ENCODE peak calls at places on chromosome 9, in seven cellular contexts. W, J, E, I, Q, R and H are unnamed samples. For H3K9me3, the result is how much of the 10 kb centered on the place peaks cover.

GRCh38 chr9:18748106-18748719 is 274.3 kb downstream of the ADAMTSL1 start:
- DNase-seq in W (no peak), J (no peak), E (no peak), I (no peak), Q (no peak), R (peak), H (no peak)

GRCh38 chr9:35406183-35406959 is 83.5 kb upstream of the RUSC2 start:
- DNase-seq in W (no peak), J (peak), E (no peak), I (peak), Q (no peak), R (no peak), H (no peak)

GRCh38 chr9:94922098-94922607 is 195.7 kb downstream of the AOPEP start:
- DNase-seq in W (no peak), J (no peak), E (peak), I (no peak), Q (no peak), R (peak), H (no peak)

GRCh38 chr9:72749276-72749675 is 203.6 kb downstream of the ALDH1A1 start:
- DNase-seq in W (no peak), J (no peak), E (no peak), I (no peak), Q (no peak), R (no peak), H (no peak)

GRCh38 chr9:132644251-132644650 is 25.5 kb downstream of the DDX31 start:
- DNase-seq in W (peak), J (no peak), E (no peak), I (peak), Q (no peak), R (no peak), H (no peak)

GRCh38 chr9:132538071-132538470 is 44.3 kb upstream of the BARHL1 start:
- DNase-seq in W (no peak), J (no peak), E (no peak), I (no peak), Q (no peak), R (no peak), H (no peak)

GRCh38 chr9:14515564-14516198 is 177.6 kb downstream of the ZDHHC21 start:
- DNase-seq in W (no peak), J (no peak), E (no peak), I (no peak), Q (no peak), R (no peak), H (no peak)

GRCh38 chr9:73081979-73082657 is 69.5 kb upstream of the ANXA1 start:
- DNase-seq in W (peak), J (peak), E (peak), I (peak), Q (peak), R (peak), H (no peak)

GRCh38 chr9:132546148-132547051 is 36.0 kb upstream of the BARHL1 start:
- DNase-seq in W (peak), J (peak), E (peak), I (peak), Q (no peak), R (no peak), H (no peak)

GRCh38 chr9:130741831-130742449 is 48.4 kb downstream of the EXOSC2 start:
- DNase-seq in W (peak), J (no peak), E (no peak), I (peak), Q (no peak), R (peak), H (peak)

GRCh38 chr9:109383947-109384346 is 63.1 kb upstream of the EPB41L4B start:
- DNase-seq in W (no peak), J (no peak), E (no peak), I (no peak), Q (no peak), R (no peak), H (no peak)

GRCh38 chr9:137306546-137307254 is 4.6 kb upstream of the NRARP start:
- DNase-seq in W (no peak), J (no peak), E (no peak), I (no peak), Q (no peak), R (no peak), H (no peak)

GRCh38 chr9:129232839-129233568 is 54.9 kb upstream of the IER5L start:
- DNase-seq in W (no peak), J (no peak), E (no peak), I (no peak), Q (no peak), R (no peak), H (no peak)

GRCh38 chr9:90460220-90460619 is 182.4 kb downstream of the DIRAS2 start:
- DNase-seq in W (no peak), J (no peak), E (no peak), I (no peak), Q (no peak), R (no peak), H (no peak)

GRCh38 chr9:90961375-90961774 is 159.8 kb downstream of the SYK start:
- DNase-seq in W (no peak), J (no peak), E (no peak), I (no peak), Q (no peak), R (peak), H (no peak)

GRCh38 chr9:87063246-87063645 is 115.9 kb upstream of the GAS1 start:
- DNase-seq in W (no peak), J (no peak), E (no peak), I (no peak), Q (no peak), R (no peak), H (no peak)

GRCh38 chr9:124664143-124664542 is 107.0 kb downstream of the NR6A1 start:
- DNase-seq in W (no peak), J (no peak), E (no peak), I (no peak), Q (no peak), R (no peak), H (no peak)

GRCh38 chr9:136463578-136463977 is 19.3 kb downstream of the SEC16A start:
- DNase-seq in W (no peak), J (no peak), E (no peak), I (no peak), Q (no peak), R (no peak), H (no peak)

GRCh38 chr9:72454871-72455471 is 66.4 kb upstream of the TMC1 start:
- DNase-seq in W (no peak), J (peak), E (no peak), I (no peak), Q (no peak), R (no peak), H (no peak)

GRCh38 chr9:125760537-125760936 is 13.4 kb downstream of the PBX3 start:
- DNase-seq in W (no peak), J (no peak), E (no peak), I (no peak), Q (no peak), R (no peak), H (no peak)

GRCh38 chr9:125761685-125762084 is 14.5 kb downstream of the PBX3 start:
- DNase-seq in W (no peak), J (no peak), E (no peak), I (no peak), Q (no peak), R (no peak), H (no peak)

GRCh38 chr9:125764198-125764597 is 17.0 kb downstream of the PBX3 start:
- DNase-seq in W (no peak), J (no peak), E (no peak), I (no peak), Q (no peak), R (no peak), H (no peak)

GRCh38 chr9:125766468-125767221 is 19.5 kb downstream of the PBX3 start:
- DNase-seq in W (no peak), J (no peak), E (no peak), I (no peak), Q (no peak), R (no peak), H (no peak)

DNA sequence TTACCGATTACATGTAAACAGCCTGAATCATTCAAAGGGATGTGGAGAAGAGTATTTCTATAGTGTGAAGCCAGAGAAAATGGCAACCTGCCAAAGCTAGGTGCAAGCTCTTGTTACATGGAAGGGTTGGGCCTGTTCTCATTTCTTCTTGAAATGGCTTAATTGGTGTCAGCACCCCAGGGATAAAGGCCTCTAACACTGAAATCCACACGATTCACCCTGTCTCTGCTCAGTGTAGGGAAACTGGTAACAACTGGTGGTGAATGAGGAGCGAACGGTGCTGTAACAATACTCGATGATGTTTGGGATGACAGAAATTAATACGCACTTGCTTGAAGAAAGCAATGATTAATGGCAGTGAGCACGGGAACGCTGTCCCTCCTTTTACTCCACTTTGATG is 16.2 kb downstream of the PBX3 start:
- DNase-seq in W (no peak), J (no peak), E (peak), I (no peak), Q (no peak), R (peak), H (peak)
- H3K4me2 ChIP-seq in W (no peak), J (no peak), E (peak), I (no peak), Q (no peak), R (peak), H (peak)

DNA sequence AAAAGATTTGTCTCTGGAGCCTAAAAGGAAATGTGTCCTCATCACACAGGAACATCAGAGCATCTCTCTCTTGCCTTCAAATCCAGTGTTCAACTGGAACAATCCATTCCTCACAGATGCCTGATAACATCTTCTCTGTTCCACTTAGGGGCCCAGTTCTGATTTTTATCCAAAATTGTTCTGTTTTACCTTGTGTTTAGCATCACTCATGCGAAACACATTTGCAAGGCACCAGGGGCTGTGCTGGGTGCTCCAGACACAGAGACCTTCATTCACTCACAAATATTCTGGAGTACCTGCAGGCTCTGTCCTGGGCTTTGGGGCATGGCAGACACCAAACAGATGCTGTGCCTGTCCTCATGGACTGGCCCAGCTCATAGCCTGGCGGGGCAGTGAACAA is 13.8 kb downstream of the GABBR2 start:
- DNase-seq in W (no peak), J (no peak), E (no peak), I (no peak), Q (no peak), R (no peak), H (no peak)
- H3K9me3 ChIP-seq in W (under half), J (under half), E (under half), I (under half), Q (under half), R (under half), H (under half)

GRCh38 chr9:78438765-78439164 is 141.8 kb downstream of the PSAT1 start:
- DNase-seq in W (no peak), J (peak), E (no peak), I (no peak), Q (no peak), R (no peak), H (no peak)
- H3K4me2 ChIP-seq in W (peak), J (peak), E (no peak), I (no peak), Q (no peak), R (peak), H (no peak)

DNA sequence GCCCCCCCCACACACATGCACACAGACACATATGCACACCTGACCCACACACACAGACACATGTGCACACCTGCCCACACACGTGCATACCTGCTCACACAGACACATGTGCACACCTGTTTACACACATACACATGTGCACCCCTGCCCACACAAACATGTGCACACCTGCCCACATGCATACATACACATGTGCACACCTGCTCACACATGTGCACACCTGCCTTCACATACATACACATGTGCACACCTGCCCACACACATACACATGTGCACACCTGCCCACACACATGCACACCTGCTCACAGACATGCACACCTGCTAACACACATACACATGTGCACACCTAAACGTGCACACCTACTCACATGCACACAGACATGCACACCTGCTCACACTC is 147.0 kb upstream of the FOXD4L5 start:
- DNase-seq in W (no peak), J (no peak), E (no peak), I (no peak), Q (no peak), R (no peak), H (no peak)
- H3K9me3 ChIP-seq in W (under half), J (under half), E (under half), I (under half), Q (under half), R (under half), H (under half)

GRCh38 chr9:127742435-127743088 is 7.5 kb upstream of the TOR2A start:
- DNase-seq in W (peak), J (peak), E (no peak), I (peak), Q (no peak), R (peak), H (no peak)
- H3K4me2 ChIP-seq in W (peak), J (peak), E (no peak), I (peak), Q (no peak), R (peak), H (no peak)

GRCh38 chr9:135126480-135127187 is 39.2 kb downstream of the OLFM1 start:
- DNase-seq in W (peak), J (no peak), E (no peak), I (no peak), Q (no peak), R (no peak), H (peak)
- H3K9me3 ChIP-seq in W (under half), J (under half), E (under half), I (under half), Q (under half), R (under half), H (under half)

DNA sequence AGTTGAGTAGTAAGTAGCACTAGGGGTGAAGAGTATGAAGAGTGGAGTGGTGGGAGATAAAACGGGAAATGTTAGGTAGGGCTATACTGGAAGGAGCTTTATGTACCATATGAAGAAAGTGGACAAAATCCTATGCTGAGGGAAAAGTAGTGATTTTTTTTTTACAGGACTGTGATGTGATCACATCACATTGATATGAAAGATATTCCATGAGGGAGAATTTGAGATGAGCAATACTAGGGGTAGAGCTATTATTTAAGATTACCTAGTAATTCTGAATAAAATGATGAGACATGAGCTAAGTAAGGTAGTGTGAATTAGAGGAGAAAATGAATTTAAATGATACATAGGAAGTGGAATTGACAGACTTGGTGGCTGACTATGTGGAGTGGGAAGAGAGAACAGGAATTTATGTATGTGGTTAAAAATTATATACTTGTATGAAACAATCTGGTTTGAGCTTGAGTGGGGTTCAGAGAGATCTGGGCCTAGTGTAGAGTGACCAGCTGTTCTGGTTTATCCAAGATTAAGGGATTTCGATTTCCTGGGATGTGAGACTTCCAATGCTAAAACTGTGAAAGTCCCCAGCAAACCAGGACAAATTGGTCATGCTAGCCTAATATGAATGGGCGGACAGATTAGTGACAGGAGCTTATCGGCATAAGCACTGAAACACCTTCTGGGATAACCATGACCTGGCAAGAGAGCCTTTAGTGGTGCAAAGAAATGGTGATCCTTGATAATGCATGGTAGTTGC is 29.3 kb upstream of the STOM start:
- DNase-seq in W (no peak), J (no peak), E (no peak), I (no peak), Q (no peak), R (peak), H (no peak)
- H3K4me2 ChIP-seq in W (no peak), J (no peak), E (no peak), I (no peak), Q (no peak), R (peak), H (peak)

GRCh38 chr9:111542497-111543254 is 17.7 kb downstream of the ZNF483 start:
- DNase-seq in W (no peak), J (no peak), E (no peak), I (no peak), Q (no peak), R (no peak), H (no peak)

GRCh38 chr9:111548623-111549022 is 23.6 kb downstream of the ZNF483 start:
- DNase-seq in W (no peak), J (no peak), E (no peak), I (no peak), Q (no peak), R (no peak), H (no peak)
- H3K9me3 ChIP-seq in W (half or more), J (half or more), E (under half), I (under half), Q (under half), R (half or more), H (under half)